ENCODE peak calls at places on chromosomes 16 and 17, in six cellular contexts. One of them, this sample, is unnamed.

GRCh38 chr17:10127819-10128375 is 70.5 kb downstream of the GAS7 start:
- DNase-seq in AG09309: peak
- DNase-seq in cardiac muscle cell: no peak
- DNase-seq in uterus: peak
- DNase-seq in AG04450: peak
- DNase-seq in brain microvascular endothelial cell: peak
- DNase-seq in this sample: peak

GRCh38 chr16:80806957-80807356 is 2.6 kb upstream of the CDYL2 start:
- DNase-seq in AG09309: peak
- DNase-seq in cardiac muscle cell: no peak
- DNase-seq in uterus: no peak
- DNase-seq in AG04450: peak
- DNase-seq in brain microvascular endothelial cell: peak
- DNase-seq in this sample: peak

GRCh38 chr17:31794111-31794510 is 64.9 kb downstream of the COPRS start:
- DNase-seq in AG09309: no peak
- DNase-seq in cardiac muscle cell: no peak
- DNase-seq in uterus: no peak
- DNase-seq in AG04450: no peak
- DNase-seq in brain microvascular endothelial cell: no peak
- DNase-seq in this sample: no peak

GRCh38 chr17:62591323-62591722 is 36.1 kb upstream of the MRC2 start:
- DNase-seq in AG09309: no peak
- DNase-seq in cardiac muscle cell: no peak
- DNase-seq in uterus: no peak
- DNase-seq in AG04450: no peak
- DNase-seq in brain microvascular endothelial cell: no peak
- DNase-seq in this sample: no peak

GRCh38 chr16:56608043-56608875 is at the start of gene MT2A:
- DNase-seq in AG09309: peak
- DNase-seq in cardiac muscle cell: peak
- DNase-seq in uterus: peak
- DNase-seq in AG04450: peak
- DNase-seq in brain microvascular endothelial cell: peak
- DNase-seq in this sample: peak

GRCh38 chr16:48003226-48003907 is 152.4 kb downstream of the ABCC12 start:
- DNase-seq in AG09309: no peak
- DNase-seq in cardiac muscle cell: no peak
- DNase-seq in uterus: no peak
- DNase-seq in AG04450: no peak
- DNase-seq in brain microvascular endothelial cell: no peak
- DNase-seq in this sample: no peak

GRCh38 chr16:87133966-87134945 is 182.9 kb downstream of the C16orf95 start:
- DNase-seq in AG09309: no peak
- DNase-seq in cardiac muscle cell: no peak
- DNase-seq in uterus: no peak
- DNase-seq in AG04450: no peak
- DNase-seq in brain microvascular endothelial cell: no peak
- DNase-seq in this sample: no peak

GRCh38 chr16:4611337-4612023 is 3.2 kb downstream of the UBALD1 start:
- DNase-seq in AG09309: no peak
- DNase-seq in cardiac muscle cell: no peak
- DNase-seq in uterus: no peak
- DNase-seq in AG04450: no peak
- DNase-seq in brain microvascular endothelial cell: no peak
- DNase-seq in this sample: no peak

GRCh38 chr17:71085238-71086033 is 916.1 kb downstream of the KCNJ2 start:
- DNase-seq in AG09309: no peak
- DNase-seq in cardiac muscle cell: peak
- DNase-seq in uterus: no peak
- DNase-seq in AG04450: no peak
- DNase-seq in brain microvascular endothelial cell: no peak
- DNase-seq in this sample: no peak

GRCh38 chr17:82035488-82035887 is 2.0 kb downstream of the DCXR start:
- DNase-seq in AG09309: no peak
- DNase-seq in cardiac muscle cell: no peak
- DNase-seq in uterus: no peak
- DNase-seq in AG04450: no peak
- DNase-seq in brain microvascular endothelial cell: no peak
- DNase-seq in this sample: no peak
- H3K4me3 ChIP-seq in AG09309: no peak
- H3K4me3 ChIP-seq in cardiac muscle cell: no peak
- H3K4me3 ChIP-seq in uterus: no peak
- H3K4me3 ChIP-seq in AG04450: no peak
- H3K4me3 ChIP-seq in brain microvascular endothelial cell: no peak
- H3K4me3 ChIP-seq in this sample: no peak

DNA sequence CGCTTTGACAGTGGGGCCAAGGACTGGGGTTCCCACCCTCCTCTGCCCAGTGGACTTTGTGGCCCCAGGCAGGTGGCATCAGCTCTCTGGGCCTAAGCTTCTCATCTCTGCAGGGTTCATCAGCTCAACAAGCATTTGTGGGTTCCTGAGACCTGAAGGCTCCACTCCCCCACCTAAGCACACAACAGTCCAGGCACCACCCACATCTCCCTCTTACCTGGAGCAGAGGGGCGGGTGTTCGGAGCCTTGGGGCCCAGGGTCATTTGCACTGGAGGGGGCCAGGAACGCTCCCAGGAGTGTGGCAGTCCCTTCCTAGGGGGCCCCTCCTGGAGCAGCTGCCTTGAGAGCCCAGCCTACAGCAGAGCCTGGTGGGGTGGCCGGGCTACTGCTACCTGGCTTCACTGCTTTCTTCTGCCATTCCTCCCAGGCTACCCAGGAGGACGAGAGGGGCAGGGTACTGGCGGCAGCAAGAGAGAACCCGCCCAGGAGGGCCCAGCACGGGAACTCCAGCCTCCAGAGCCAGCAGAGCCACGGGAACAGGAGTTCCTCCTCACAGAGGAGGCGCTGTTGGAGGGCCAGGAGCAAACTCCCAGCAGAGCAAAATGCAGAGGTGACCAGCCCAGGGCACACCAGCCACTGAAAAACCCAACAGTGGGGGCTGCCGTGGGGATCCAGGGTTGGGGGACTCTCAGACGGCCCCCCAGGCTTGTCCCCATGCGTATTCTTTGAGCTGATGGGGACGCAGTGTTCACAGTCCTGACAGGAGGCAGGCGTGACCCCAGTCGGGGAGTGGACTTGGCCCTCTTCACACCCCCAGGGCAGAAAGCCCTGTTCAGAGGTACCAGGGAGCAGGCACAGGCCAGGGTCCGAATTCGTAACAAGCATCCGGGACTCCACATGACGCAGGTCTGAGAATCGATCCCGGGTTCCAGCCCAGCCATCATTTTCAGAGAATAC is 35.1 kb upstream of the SLC38A10 start:
- DNase-seq in AG09309: no peak
- DNase-seq in cardiac muscle cell: no peak
- DNase-seq in uterus: no peak
- DNase-seq in AG04450: no peak
- DNase-seq in brain microvascular endothelial cell: no peak
- DNase-seq in this sample: no peak
- TF ChIP-seq CTCF in AG09309: no peak
- TF ChIP-seq CTCF in cardiac muscle cell: no peak
- TF ChIP-seq CTCF in uterus: no peak
- TF ChIP-seq CTCF in AG04450: no peak
- TF ChIP-seq CTCF in brain microvascular endothelial cell: peak
- TF ChIP-seq CTCF in this sample: peak

GRCh38 chr17:7916799-7917198 is 710 bp upstream of the RNF227 start:
- DNase-seq in AG09309: no peak
- DNase-seq in cardiac muscle cell: no peak
- DNase-seq in uterus: peak
- DNase-seq in AG04450: no peak
- DNase-seq in brain microvascular endothelial cell: peak
- DNase-seq in this sample: no peak

GRCh38 chr17:7927596-7927995 is 2.1 kb downstream of the KCNAB3 start:
- DNase-seq in AG09309: no peak
- DNase-seq in cardiac muscle cell: no peak
- DNase-seq in uterus: no peak
- DNase-seq in AG04450: no peak
- DNase-seq in brain microvascular endothelial cell: no peak
- DNase-seq in this sample: no peak

GRCh38 chr17:7923290-7923628 is 6.4 kb downstream of the KCNAB3 start:
- DNase-seq in AG09309: no peak
- DNase-seq in cardiac muscle cell: no peak
- DNase-seq in uterus: no peak
- DNase-seq in AG04450: no peak
- DNase-seq in brain microvascular endothelial cell: no peak
- DNase-seq in this sample: no peak

DNA sequence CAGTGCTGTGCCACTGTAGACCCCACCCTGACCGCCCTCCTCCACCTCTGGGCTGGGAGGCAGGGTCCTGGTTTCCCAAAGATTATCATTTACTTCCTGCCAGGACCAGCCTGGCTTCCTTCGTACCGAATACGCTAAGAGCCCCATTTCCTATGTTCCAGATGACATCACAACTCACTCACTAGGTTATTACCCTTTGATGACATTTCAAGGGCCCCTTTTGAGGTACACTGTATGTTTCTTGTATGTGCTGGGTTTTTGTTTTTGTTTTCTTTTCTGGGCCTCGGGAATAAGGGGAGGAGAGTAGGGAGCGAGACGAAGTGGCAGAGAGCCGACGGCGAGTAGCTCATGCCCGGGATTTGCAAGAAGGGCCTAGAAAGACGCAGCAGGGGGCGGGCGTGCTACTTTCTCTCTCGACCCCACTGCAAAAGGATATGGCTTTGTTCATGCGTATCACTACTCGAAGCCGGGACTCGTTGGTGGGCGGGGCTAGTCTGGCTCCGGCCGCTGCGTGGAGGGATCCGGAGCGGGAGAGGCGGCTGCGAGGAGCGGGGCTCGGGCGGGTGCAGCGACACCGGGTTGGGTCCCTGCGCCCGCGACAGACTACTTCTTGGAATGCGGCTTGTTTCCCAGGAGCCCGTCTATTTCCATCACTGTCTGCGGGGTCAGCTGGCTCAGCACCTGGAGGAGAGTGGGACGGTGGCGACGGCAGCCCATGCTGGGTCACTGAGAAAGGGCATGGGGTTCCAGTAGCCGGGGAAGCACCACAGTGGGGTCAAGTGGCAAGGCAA is 6.6 kb upstream of the RNF227 start:
- DNase-seq in AG09309: no peak
- DNase-seq in cardiac muscle cell: peak
- DNase-seq in uterus: peak
- DNase-seq in AG04450: peak
- DNase-seq in brain microvascular endothelial cell: peak
- DNase-seq in this sample: no peak
- H3K4me3 ChIP-seq in AG09309: peak
- H3K4me3 ChIP-seq in cardiac muscle cell: peak
- H3K4me3 ChIP-seq in uterus: peak
- H3K4me3 ChIP-seq in AG04450: peak
- H3K4me3 ChIP-seq in brain microvascular endothelial cell: peak
- H3K4me3 ChIP-seq in this sample: peak

DNA sequence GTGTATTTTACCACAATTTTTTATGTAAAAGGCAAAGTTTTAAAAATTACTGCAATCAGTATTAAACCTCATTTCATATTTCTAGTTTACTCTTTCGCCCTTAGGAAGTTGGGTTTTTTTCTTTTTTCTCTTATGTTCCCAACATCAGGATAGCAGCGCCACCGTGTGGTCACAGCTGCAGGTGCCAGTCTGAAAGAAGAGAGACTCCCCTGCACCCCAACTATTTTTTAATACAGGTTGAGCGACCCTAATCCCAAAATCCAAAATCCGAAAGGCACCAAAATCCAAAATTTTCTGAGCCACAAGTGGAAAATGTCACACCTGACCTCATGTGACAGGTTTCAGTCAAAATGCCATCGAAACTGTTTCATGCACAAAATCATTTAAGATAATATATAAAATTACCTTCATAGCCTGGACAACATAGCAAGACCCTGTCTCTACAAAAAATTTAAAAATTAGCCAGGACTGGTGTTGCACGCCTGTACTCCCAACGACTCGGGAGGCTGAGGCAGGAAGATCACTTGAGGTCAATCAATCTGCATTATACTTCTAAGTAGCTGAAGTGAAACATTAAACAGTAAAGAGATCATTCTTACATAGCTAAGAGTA is 21.8 kb upstream of the ASGR2 start:
- DNase-seq in AG09309: peak
- DNase-seq in cardiac muscle cell: peak
- DNase-seq in uterus: peak
- DNase-seq in AG04450: peak
- DNase-seq in brain microvascular endothelial cell: peak
- DNase-seq in this sample: peak
- TF ChIP-seq CTCF in AG09309: peak
- TF ChIP-seq CTCF in cardiac muscle cell: peak
- TF ChIP-seq CTCF in uterus: peak
- TF ChIP-seq CTCF in AG04450: peak
- TF ChIP-seq CTCF in brain microvascular endothelial cell: peak
- TF ChIP-seq CTCF in this sample: peak

GRCh38 chr17:8159459-8160223 is 3.1 kb downstream of the VAMP2 start:
- DNase-seq in AG09309: no peak
- DNase-seq in cardiac muscle cell: no peak
- DNase-seq in uterus: peak
- DNase-seq in AG04450: no peak
- DNase-seq in brain microvascular endothelial cell: no peak
- DNase-seq in this sample: no peak

GRCh38 chr17:8160224-8160577 is 2.5 kb downstream of the VAMP2 start:
- DNase-seq in AG09309: no peak
- DNase-seq in cardiac muscle cell: no peak
- DNase-seq in uterus: no peak
- DNase-seq in AG04450: no peak
- DNase-seq in brain microvascular endothelial cell: no peak
- DNase-seq in this sample: no peak

GRCh38 chr17:8161289-8162231 is 1.2 kb downstream of the VAMP2 start:
- DNase-seq in AG09309: no peak
- DNase-seq in cardiac muscle cell: no peak
- DNase-seq in uterus: no peak
- DNase-seq in AG04450: no peak
- DNase-seq in brain microvascular endothelial cell: no peak
- DNase-seq in this sample: no peak

GRCh38 chr17:8162232-8162996 is at the start of gene VAMP2:
- DNase-seq in AG09309: no peak
- DNase-seq in cardiac muscle cell: peak
- DNase-seq in uterus: peak
- DNase-seq in AG04450: no peak
- DNase-seq in brain microvascular endothelial cell: no peak
- DNase-seq in this sample: no peak

GRCh38 chr17:8160741-8161221 is 2.0 kb downstream of the VAMP2 start:
- DNase-seq in AG09309: no peak
- DNase-seq in cardiac muscle cell: no peak
- DNase-seq in uterus: no peak
- DNase-seq in AG04450: no peak
- DNase-seq in brain microvascular endothelial cell: no peak
- DNase-seq in this sample: no peak
- H3K4me3 ChIP-seq in AG09309: no peak
- H3K4me3 ChIP-seq in cardiac muscle cell: no peak
- H3K4me3 ChIP-seq in uterus: no peak
- H3K4me3 ChIP-seq in AG04450: peak
- H3K4me3 ChIP-seq in brain microvascular endothelial cell: no peak
- H3K4me3 ChIP-seq in this sample: no peak

DNA sequence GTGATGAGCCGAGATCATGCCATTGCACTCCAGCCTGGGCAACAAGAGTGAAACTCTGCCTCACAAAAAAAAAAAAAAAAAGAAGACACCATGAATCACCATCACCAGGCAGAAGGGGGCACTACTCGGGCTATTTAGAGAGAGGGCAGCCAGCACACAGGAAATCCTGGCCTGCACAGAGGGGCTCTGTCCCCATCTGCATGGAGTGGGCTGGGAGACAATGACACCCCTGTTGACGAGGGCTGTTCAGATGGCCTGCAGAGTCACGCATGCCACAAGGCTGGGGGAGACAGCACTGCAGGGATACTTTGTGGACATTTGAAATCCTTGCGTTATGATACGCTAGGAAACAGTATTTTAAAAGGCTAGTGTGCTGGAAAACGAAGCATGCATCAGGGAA is 48.3 kb downstream of the CUEDC1 start:
- DNase-seq in AG09309: no peak
- DNase-seq in cardiac muscle cell: peak
- DNase-seq in uterus: no peak
- DNase-seq in AG04450: no peak
- DNase-seq in brain microvascular endothelial cell: no peak
- DNase-seq in this sample: no peak
- TF ChIP-seq CTCF in AG09309: peak
- TF ChIP-seq CTCF in cardiac muscle cell: peak
- TF ChIP-seq CTCF in uterus: no peak
- TF ChIP-seq CTCF in AG04450: peak
- TF ChIP-seq CTCF in brain microvascular endothelial cell: peak
- TF ChIP-seq CTCF in this sample: peak